ENCODE peak calls at places on chromosomes 16 and 17, in four cellular contexts. One of them, this sample, is unnamed.

GRCh38 chr16:49956915-49957314 is 68.1 kb upstream of the CNEP1R1 start:
- DNase-seq in HepG2: no peak
- DNase-seq in H1: no peak
- DNase-seq in K562: no peak
- DNase-seq in this sample: no peak

GRCh38 chr16:79668502-79668901 is 68.0 kb upstream of the MAF start:
- DNase-seq in HepG2: no peak
- DNase-seq in H1: no peak
- DNase-seq in K562: no peak
- DNase-seq in this sample: no peak

GRCh38 chr17:76772842-76773521 is 35.1 kb downstream of the MFSD11 start:
- DNase-seq in HepG2: peak
- DNase-seq in H1: no peak
- DNase-seq in K562: peak
- DNase-seq in this sample: peak

GRCh38 chr16:75244225-75244792 is 7.1 kb downstream of the BCAR1 start:
- DNase-seq in HepG2: no peak
- DNase-seq in H1: no peak
- DNase-seq in K562: no peak
- DNase-seq in this sample: no peak

GRCh38 chr17:68955181-68955841 is at the start of gene ABCA8:
- DNase-seq in HepG2: no peak
- DNase-seq in H1: no peak
- DNase-seq in K562: peak
- DNase-seq in this sample: no peak

GRCh38 chr17:80763293-80763867 is 218.7 kb downstream of the RPTOR start:
- DNase-seq in HepG2: no peak
- DNase-seq in H1: no peak
- DNase-seq in K562: no peak
- DNase-seq in this sample: no peak

GRCh38 chr16:67115649-67116048 is 5.9 kb downstream of the PHAF1 start:
- DNase-seq in HepG2: no peak
- DNase-seq in H1: no peak
- DNase-seq in K562: no peak
- DNase-seq in this sample: peak

GRCh38 chr17:3826191-3826590 is 19.9 kb downstream of the NCBP3 start:
- DNase-seq in HepG2: no peak
- DNase-seq in H1: no peak
- DNase-seq in K562: no peak
- DNase-seq in this sample: no peak

GRCh38 chr16:17224859-17225258 is 245.9 kb downstream of the XYLT1 start:
- DNase-seq in HepG2: no peak
- DNase-seq in H1: no peak
- DNase-seq in K562: no peak
- DNase-seq in this sample: no peak

GRCh38 chr17:50638851-50639767 is 4.4 kb downstream of the ABCC3 start:
- DNase-seq in HepG2: peak
- DNase-seq in H1: no peak
- DNase-seq in K562: no peak
- DNase-seq in this sample: peak

GRCh38 chr16:22093952-22094351 is 1.6 kb downstream of the VWA3A start:
- DNase-seq in HepG2: no peak
- DNase-seq in H1: no peak
- DNase-seq in K562: no peak
- DNase-seq in this sample: no peak

GRCh38 chr17:27263386-27263785 is 30.5 kb upstream of the WSB1 start:
- DNase-seq in HepG2: no peak
- DNase-seq in H1: no peak
- DNase-seq in K562: no peak
- DNase-seq in this sample: no peak

GRCh38 chr17:27264068-27264812 is 29.7 kb upstream of the WSB1 start:
- DNase-seq in HepG2: peak
- DNase-seq in H1: no peak
- DNase-seq in K562: no peak
- DNase-seq in this sample: no peak

GRCh38 chr17:27266228-27266627 is 27.7 kb upstream of the WSB1 start:
- DNase-seq in HepG2: no peak
- DNase-seq in H1: no peak
- DNase-seq in K562: no peak
- DNase-seq in this sample: no peak

GRCh38 chr17:27268394-27269085 is 25.4 kb upstream of the WSB1 start:
- DNase-seq in HepG2: no peak
- DNase-seq in H1: no peak
- DNase-seq in K562: no peak
- DNase-seq in this sample: no peak

DNA sequence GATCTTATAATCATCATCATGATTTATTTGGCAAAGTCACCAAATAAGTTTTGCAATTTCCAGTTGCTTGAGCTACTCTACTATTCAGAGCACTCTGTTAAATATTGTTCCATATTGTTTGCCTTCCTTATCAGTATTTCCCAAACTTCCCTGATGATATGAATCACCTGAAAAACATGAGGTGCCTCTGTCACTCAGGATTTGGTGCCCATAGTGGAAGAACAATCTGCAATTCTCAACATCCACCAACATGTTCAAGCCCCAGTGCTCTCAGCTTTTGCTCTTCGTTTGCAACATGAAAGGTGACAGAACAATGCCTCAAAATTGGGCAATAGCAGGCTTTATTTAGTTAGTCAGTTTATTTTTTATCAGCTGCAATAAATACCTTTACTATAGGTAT is 28.6 kb upstream of the WSB1 start:
- DNase-seq in HepG2: peak
- DNase-seq in H1: no peak
- DNase-seq in K562: no peak
- DNase-seq in this sample: no peak
- H3K27ac ChIP-seq in HepG2: no peak
- H3K27ac ChIP-seq in H1: no peak
- H3K27ac ChIP-seq in K562: no peak
- H3K27ac ChIP-seq in this sample: no peak

GRCh38 chr17:35129154-35129972 is 7.9 kb downstream of the FNDC8 start:
- DNase-seq in HepG2: no peak
- DNase-seq in H1: no peak
- DNase-seq in K562: no peak
- DNase-seq in this sample: no peak
- TF ChIP-seq POLR2A in HepG2: no peak
- TF ChIP-seq POLR2A in H1: no peak
- TF ChIP-seq POLR2A in K562: peak
- TF ChIP-seq POLR2A in this sample: no peak

GRCh38 chr17:82496529-82497434 is 22.8 kb upstream of the FOXK2 start:
- DNase-seq in HepG2: no peak
- DNase-seq in H1: peak
- DNase-seq in K562: peak
- DNase-seq in this sample: peak
- TF ChIP-seq FOSL1 in HepG2: no peak
- TF ChIP-seq FOSL1 in H1: no peak
- TF ChIP-seq FOSL1 in K562: no peak
- TF ChIP-seq FOSL1 in this sample: no peak

DNA sequence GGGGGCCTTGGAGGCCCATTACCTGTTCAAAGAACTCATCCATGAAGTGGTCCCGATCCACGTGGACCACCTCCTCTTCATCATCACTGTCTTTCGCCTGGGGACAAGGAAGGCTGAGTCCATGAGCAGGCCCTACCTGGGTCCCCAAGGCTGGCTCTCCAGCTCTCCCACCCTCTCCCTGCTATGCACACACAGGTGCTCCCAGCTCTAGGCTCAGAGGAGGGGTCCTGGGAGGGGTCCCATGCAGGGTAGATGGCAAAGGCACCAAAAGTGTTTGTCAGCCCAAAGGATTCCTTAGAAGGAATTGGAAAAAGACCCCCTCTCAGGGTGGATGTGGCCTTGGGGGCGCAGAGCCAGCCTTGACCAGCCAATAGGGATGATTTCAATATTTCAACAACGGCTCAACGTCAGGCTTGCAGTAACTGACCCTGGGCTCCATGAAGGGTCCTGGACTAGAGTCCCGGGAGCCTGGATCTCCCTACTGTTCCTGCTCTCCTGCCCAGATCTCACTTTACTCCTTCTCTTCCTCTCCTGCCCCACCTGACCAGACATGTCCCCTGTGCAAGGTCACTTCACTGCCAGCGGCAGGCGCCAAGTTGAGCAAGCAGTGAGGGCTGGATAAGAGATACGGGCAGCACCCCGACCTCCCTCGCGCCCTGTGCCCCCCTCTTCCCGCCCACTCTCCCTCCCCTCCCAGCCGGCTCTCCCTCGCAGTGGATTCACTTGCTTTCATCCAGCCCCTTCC is 8.8 kb downstream of the STX1B start:
- DNase-seq in HepG2: peak
- DNase-seq in H1: no peak
- DNase-seq in K562: no peak
- DNase-seq in this sample: no peak
- H3K27ac ChIP-seq in HepG2: peak
- H3K27ac ChIP-seq in H1: no peak
- H3K27ac ChIP-seq in K562: no peak
- H3K27ac ChIP-seq in this sample: no peak

GRCh38 chr16:57679016-57679415 is 10.9 kb downstream of the ADGRG3 start:
- DNase-seq in HepG2: no peak
- DNase-seq in H1: no peak
- DNase-seq in K562: no peak
- DNase-seq in this sample: no peak
- TF ChIP-seq POLR2A in HepG2: no peak
- TF ChIP-seq POLR2A in H1: no peak
- TF ChIP-seq POLR2A in K562: no peak
- TF ChIP-seq POLR2A in this sample: no peak

This sample was measured in HCT116.